ENCODE peak calls at places on chromosomes 13 and 19, in nine cellular contexts. K is neural progenitor cell, O is fibroblast of the aortic adventitia, P is colonic mucosa, Y is A673, X is cardiac muscle cell, A is uterus, J is mammary epithelial cell, V is breast epithelium. H is an unnamed sample.

GRCh38 chr13:71055644-71056043 is 811.4 kb downstream of the DACH1 start:
- DNase-seq in K (no peak), O (no peak), P (no peak), Y (no peak), X (no peak), A (no peak), J (no peak), V (no peak), H (no peak)

GRCh38 chr19:53192771-53193533 is at the start of gene ZNF665:
- DNase-seq in K (peak), O (peak), P (peak), Y (peak), X (peak), A (peak), J (peak), V (peak), H (no peak)

GRCh38 chr13:113598081-113598410 is 13.5 kb downstream of the TFDP1 start:
- DNase-seq in K (no peak), O (no peak), P (no peak), Y (no peak), X (no peak), A (no peak), J (no peak), V (no peak), H (no peak)

GRCh38 chr13:25192489-25192888 is 20.4 kb upstream of the AMER2 start:
- DNase-seq in K (no peak), O (no peak), P (no peak), Y (no peak), X (no peak), A (no peak), J (no peak), V (no peak), H (no peak)

GRCh38 chr13:83824561-83824960 is 57.7 kb downstream of the SLITRK1 start:
- DNase-seq in K (no peak), O (no peak), P (no peak), Y (no peak), X (no peak), A (no peak), J (no peak), V (no peak), H (no peak)

GRCh38 chr19:30001301-30001700 is 59.3 kb downstream of the URI1 start:
- DNase-seq in K (peak), O (no peak), P (no peak), Y (no peak), X (no peak), A (no peak), J (no peak), V (no peak), H (no peak)

GRCh38 chr19:39177110-39177699 is 19.6 kb upstream of the NCCRP1 start:
- DNase-seq in K (no peak), O (no peak), P (no peak), Y (no peak), X (no peak), A (no peak), J (no peak), V (no peak), H (no peak)

GRCh38 chr19:43763473-43763939 is 8.7 kb upstream of the SMG9 start:
- DNase-seq in K (no peak), O (peak), P (no peak), Y (no peak), X (no peak), A (no peak), J (no peak), V (no peak), H (peak)

GRCh38 chr13:38824342-38824741 is 137.5 kb downstream of the FREM2 start:
- DNase-seq in K (no peak), O (no peak), P (no peak), Y (no peak), X (no peak), A (no peak), J (peak), V (no peak), H (peak)

GRCh38 chr13:40141859-40142555 is 486.5 kb downstream of the COG6 start:
- DNase-seq in K (no peak), O (no peak), P (no peak), Y (no peak), X (no peak), A (no peak), J (no peak), V (no peak), H (no peak)

GRCh38 chr19:48646192-48646911 is 365 bp upstream of the CA11 start:
- DNase-seq in K (peak), O (peak), P (peak), Y (peak), X (peak), A (peak), J (peak), V (peak), H (peak)

GRCh38 chr13:80006940-80007339 is 334.0 kb downstream of the SPRY2 start:
- DNase-seq in K (no peak), O (no peak), P (no peak), Y (no peak), X (no peak), A (no peak), J (no peak), V (no peak), H (no peak)

GRCh38 chr19:28694812-28695211 is 518.1 kb downstream of the UQCRFS1 start:
- DNase-seq in K (no peak), O (no peak), P (no peak), Y (no peak), X (no peak), A (no peak), J (peak), V (no peak), H (peak)

GRCh38 chr13:32153056-32153455 is 121.5 kb downstream of the FRY start:
- DNase-seq in K (no peak), O (peak), P (no peak), Y (no peak), X (peak), A (no peak), J (peak), V (no peak), H (no peak)

GRCh38 chr19:33156354-33156753 is 24.4 kb downstream of the WDR88 start:
- DNase-seq in K (no peak), O (peak), P (no peak), Y (no peak), X (peak), A (no peak), J (no peak), V (no peak), H (no peak)

GRCh38 chr13:89375839-89376238 is 1704.7 kb downstream of the SLITRK5 start:
- DNase-seq in K (no peak), O (peak), P (no peak), Y (peak), X (peak), A (no peak), J (peak), V (no peak), H (peak)

GRCh38 chr19:55870736-55871135 is 34.4 kb downstream of the NLRP4 start:
- DNase-seq in K (no peak), O (no peak), P (no peak), Y (no peak), X (no peak), A (no peak), J (no peak), V (no peak), H (no peak)

GRCh38 chr19:55866521-55866920 is 30.2 kb downstream of the NLRP4 start:
- DNase-seq in K (no peak), O (no peak), P (no peak), Y (no peak), X (no peak), A (no peak), J (no peak), V (no peak), H (no peak)

GRCh38 chr19:55867101-55867500 is 30.8 kb downstream of the NLRP4 start:
- DNase-seq in K (no peak), O (no peak), P (no peak), Y (no peak), X (no peak), A (no peak), J (no peak), V (no peak), H (no peak)
- H3K4me3 ChIP-seq in K (no peak), O (no peak), P (no peak), Y (no peak), X (no peak), A (no peak), J (no peak), V (no peak), H (no peak)

DNA sequence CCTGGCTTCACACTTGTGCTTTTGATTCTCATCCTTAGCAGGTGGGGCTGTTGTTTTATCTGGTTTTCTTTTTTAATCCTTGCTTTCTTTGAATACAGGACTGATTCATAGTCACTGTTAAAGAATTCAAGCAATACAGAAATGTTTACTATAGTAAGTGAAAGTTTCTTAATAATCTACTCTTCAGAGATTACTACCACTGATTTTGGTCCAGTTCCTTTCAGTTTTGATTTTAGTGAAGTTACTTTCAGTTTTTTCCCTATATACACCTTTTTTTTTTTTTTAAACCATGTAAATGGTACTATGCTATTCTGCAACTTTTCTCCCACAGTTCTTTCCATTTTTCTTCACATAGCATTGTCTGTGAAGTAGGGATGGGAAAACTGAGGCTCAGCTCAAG is 53.6 kb downstream of the GATAD2A start:
- DNase-seq in K (no peak), O (peak), P (no peak), Y (no peak), X (peak), A (no peak), J (no peak), V (no peak), H (no peak)
- H3K4me3 ChIP-seq in K (no peak), O (peak), P (no peak), Y (peak), X (no peak), A (no peak), J (no peak), V (no peak), H (no peak)

GRCh38 chr19:6261883-6262282 is 17.9 kb downstream of the MLLT1 start:
- DNase-seq in K (no peak), O (no peak), P (no peak), Y (no peak), X (no peak), A (no peak), J (no peak), V (no peak), H (no peak)

GRCh38 chr19:6263306-6264076 is 16.3 kb downstream of the MLLT1 start:
- DNase-seq in K (no peak), O (no peak), P (no peak), Y (no peak), X (no peak), A (no peak), J (no peak), V (no peak), H (no peak)

GRCh38 chr19:6264077-6264445 is 15.7 kb downstream of the MLLT1 start:
- DNase-seq in K (peak), O (no peak), P (no peak), Y (peak), X (no peak), A (no peak), J (no peak), V (no peak), H (no peak)

GRCh38 chr19:6260912-6261636 is 18.7 kb downstream of the MLLT1 start:
- DNase-seq in K (peak), O (no peak), P (no peak), Y (peak), X (no peak), A (peak), J (no peak), V (no peak), H (no peak)

GRCh38 chr19:6262519-6262918 is 17.3 kb downstream of the MLLT1 start:
- DNase-seq in K (no peak), O (no peak), P (no peak), Y (no peak), X (no peak), A (no peak), J (no peak), V (no peak), H (no peak)
- H3K4me3 ChIP-seq in K (no peak), O (no peak), P (no peak), Y (no peak), X (no peak), A (no peak), J (no peak), V (no peak), H (no peak)

DNA sequence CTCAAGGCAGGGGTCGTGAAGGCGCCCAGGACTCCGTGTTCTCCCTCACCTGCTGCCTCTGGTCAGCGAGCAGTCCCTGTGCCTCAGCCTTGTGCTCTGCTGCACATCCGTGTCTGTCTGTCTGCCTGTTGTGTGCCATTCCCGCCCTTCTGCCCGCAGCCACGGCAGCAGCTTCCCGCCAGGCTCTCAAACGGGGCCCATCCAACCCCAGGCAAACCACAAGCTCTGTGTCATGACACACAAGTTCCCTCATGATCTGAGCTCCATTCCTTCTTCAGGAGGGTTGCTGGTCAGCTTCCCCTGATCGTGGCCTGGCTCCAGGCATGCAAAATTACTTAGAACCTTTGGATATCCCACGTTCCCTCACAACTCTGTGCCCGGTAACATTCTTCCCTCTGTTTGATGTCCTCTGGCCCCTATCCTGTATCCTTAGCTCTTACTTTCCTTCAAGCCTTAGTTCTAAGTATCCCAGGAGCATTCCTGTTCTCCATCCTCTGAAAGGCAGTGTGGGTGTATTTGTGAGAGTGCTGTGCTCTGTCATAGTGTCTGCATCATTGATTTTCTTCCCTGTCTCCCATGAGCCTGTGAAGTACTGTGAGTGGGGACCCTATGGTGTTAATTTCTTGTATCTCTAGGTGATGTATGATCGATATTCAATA is 3.2 kb downstream of the GPR183 start:
- DNase-seq in K (no peak), O (no peak), P (no peak), Y (no peak), X (no peak), A (no peak), J (no peak), V (no peak), H (no peak)
- H3K4me3 ChIP-seq in K (no peak), O (no peak), P (peak), Y (no peak), X (no peak), A (no peak), J (no peak), V (peak), H (no peak)

GRCh38 chr19:49814010-49814409 is 918 bp upstream of the FUZ start:
- DNase-seq in K (no peak), O (no peak), P (no peak), Y (no peak), X (no peak), A (no peak), J (no peak), V (no peak), H (no peak)

GRCh38 chr19:49817964-49818690 is at the start of gene MED25:
- DNase-seq in K (peak), O (peak), P (peak), Y (peak), X (peak), A (peak), J (peak), V (peak), H (peak)

GRCh38 chr19:49812997-49813861 is at the start of gene FUZ:
- DNase-seq in K (peak), O (peak), P (peak), Y (peak), X (peak), A (peak), J (peak), V (peak), H (peak)

GRCh38 chr19:49818691-49819331 is 722 bp downstream of the MED25 start:
- DNase-seq in K (peak), O (no peak), P (no peak), Y (no peak), X (no peak), A (no peak), J (no peak), V (no peak), H (no peak)

DNA sequence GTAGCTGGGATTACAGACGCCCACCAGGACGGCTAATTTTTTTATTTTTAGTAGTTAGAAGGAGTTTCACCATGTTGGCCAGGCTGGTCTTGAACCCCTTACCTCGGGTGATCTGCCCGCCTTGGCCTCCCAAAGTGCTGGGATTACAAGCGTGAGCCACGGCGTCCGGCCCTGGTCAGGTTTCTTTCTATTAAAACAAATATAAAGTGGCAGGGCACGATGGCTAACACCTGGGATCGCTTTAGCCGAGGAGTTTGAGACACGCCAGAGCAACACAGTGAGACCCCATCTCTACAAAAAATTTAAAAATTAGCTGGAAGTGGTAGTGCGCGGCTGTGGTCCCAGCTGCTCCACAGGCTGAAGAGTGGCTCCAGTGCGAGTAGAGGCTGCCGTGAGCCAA is 1.5 kb upstream of the MED25 start:
- DNase-seq in K (no peak), O (no peak), P (no peak), Y (no peak), X (no peak), A (no peak), J (no peak), V (no peak), H (no peak)
- H3K4me3 ChIP-seq in K (no peak), O (no peak), P (no peak), Y (peak), X (no peak), A (peak), J (no peak), V (no peak), H (peak)

DNA sequence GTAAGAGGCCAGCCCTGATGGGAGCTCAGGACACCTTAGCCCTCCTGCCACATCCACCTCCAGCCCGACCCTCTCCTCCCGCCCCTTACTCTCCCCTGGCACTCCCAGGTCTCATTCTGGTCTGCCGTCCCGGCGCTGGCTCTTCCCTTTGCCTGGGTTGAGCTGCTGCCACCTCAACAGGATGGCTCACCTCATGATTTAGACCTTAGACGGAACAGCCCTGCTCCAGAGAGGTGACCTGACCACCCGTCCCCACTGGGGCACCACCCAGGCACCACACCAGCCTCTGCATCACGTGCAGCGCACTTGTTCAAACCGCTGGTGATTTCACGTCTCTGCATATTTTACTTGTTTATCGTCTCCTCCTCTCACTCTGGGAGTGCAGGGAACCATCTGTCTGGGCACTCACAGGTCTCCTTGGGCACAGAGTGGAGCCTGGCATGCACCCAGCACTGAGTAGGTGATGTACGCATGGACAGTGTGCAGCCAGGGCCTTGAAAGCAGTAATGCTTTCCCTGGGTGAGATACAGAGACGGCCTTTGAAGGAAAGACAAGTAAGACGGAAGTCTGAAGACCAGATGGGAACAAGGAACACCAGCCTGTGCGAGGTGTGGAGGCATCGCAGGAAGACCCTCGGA is 183.1 kb downstream of the KATNAL1 start:
- DNase-seq in K (no peak), O (no peak), P (no peak), Y (no peak), X (no peak), A (peak), J (no peak), V (no peak), H (no peak)
- H3K4me3 ChIP-seq in K (no peak), O (no peak), P (no peak), Y (no peak), X (no peak), A (no peak), J (no peak), V (no peak), H (no peak)

DNA sequence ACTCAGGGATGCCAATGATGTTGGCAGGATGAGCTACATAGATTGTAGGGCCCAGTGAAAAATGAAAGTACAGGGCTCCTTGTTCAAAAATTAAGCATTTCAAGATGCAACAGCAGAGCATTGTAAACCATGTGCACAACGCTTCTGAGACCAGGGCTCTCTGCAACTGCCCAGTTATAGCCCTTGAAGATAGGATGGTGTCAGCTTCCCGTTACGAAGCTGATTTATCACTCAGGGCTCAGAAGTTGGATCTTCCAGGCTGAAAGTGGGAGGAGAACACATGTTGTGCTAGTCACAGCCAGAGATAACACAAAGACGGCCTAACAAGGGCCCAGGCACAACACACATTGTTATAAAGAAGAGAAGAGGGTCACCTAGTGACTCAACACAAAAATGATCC is 466.7 kb downstream of the TUBA3C start:
- DNase-seq in K (no peak), O (no peak), P (no peak), Y (no peak), X (no peak), A (no peak), J (no peak), V (no peak), H (no peak)
- H3K4me3 ChIP-seq in K (no peak), O (no peak), P (no peak), Y (no peak), X (no peak), A (no peak), J (no peak), V (no peak), H (no peak)

GRCh38 chr19:40803170-40803856 is 4.3 kb downstream of the EGLN2 start:
- DNase-seq in K (no peak), O (no peak), P (no peak), Y (no peak), X (no peak), A (no peak), J (no peak), V (no peak), H (no peak)
- H3K4me3 ChIP-seq in K (no peak), O (peak), P (no peak), Y (no peak), X (no peak), A (no peak), J (no peak), V (no peak), H (no peak)

H was measured in MG63.